ENCODE peak calls at places on chromosomes 13 and 19, in nine cellular contexts. One of them, this sample, is unnamed.

GRCh38 chr19:40592170-40592569 is 9.0 kb upstream of the LTBP4 start:
- DNase-seq in fibroblast of the aortic adventitia: peak; percentile 53
- DNase-seq in germinal center: peak; percentile 83
- DNase-seq in aorta: no peak
- DNase-seq in T follicular helper cell: no peak
- DNase-seq in T1000: no peak
- DNase-seq in SK-MEL-5: peak; percentile 95
- DNase-seq in activated B cell treated with CpG ODN at 0.5 μM for 24 hours: no peak
- DNase-seq in amniotic epithelial cell: peak; percentile 88
- DNase-seq in this sample: no peak

GRCh38 chr13:80881495-80882482 is 540.9 kb upstream of the SPRY2 start:
- DNase-seq in activated B cell treated with CpG ODN at 0.5 μM for 24 hours: no peak
- DNase-seq in T1000: no peak
- DNase-seq in aorta: no peak
- DNase-seq in germinal center: no peak
- DNase-seq in amniotic epithelial cell: peak; percentile 80
- DNase-seq in T follicular helper cell: no peak
- DNase-seq in fibroblast of the aortic adventitia: peak; percentile 41
- DNase-seq in SK-MEL-5: no peak
- DNase-seq in this sample: no peak

GRCh38 chr19:29015569-29015968 is 197.4 kb downstream of the UQCRFS1 start:
- DNase-seq in fibroblast of the aortic adventitia: no peak
- DNase-seq in germinal center: no peak
- DNase-seq in T1000: no peak
- DNase-seq in activated B cell treated with CpG ODN at 0.5 μM for 24 hours: no peak
- DNase-seq in SK-MEL-5: no peak
- DNase-seq in amniotic epithelial cell: no peak
- DNase-seq in aorta: no peak
- DNase-seq in T follicular helper cell: no peak
- DNase-seq in this sample: no peak

GRCh38 chr19:57465680-57466381 is 8.9 kb upstream of the VN1R1 start:
- DNase-seq in aorta: no peak
- DNase-seq in T follicular helper cell: peak; percentile 6
- DNase-seq in fibroblast of the aortic adventitia: peak; percentile 30
- DNase-seq in SK-MEL-5: peak; percentile 74
- DNase-seq in T1000: no peak
- DNase-seq in amniotic epithelial cell: peak; percentile 15
- DNase-seq in activated B cell treated with CpG ODN at 0.5 μM for 24 hours: no peak
- DNase-seq in germinal center: peak; percentile 39
- DNase-seq in this sample: no peak

GRCh38 chr19:1001538-1002166 is 1.4 kb downstream of the GRIN3B start:
- DNase-seq in T1000: peak; percentile 51
- DNase-seq in SK-MEL-5: peak; percentile 38
- DNase-seq in germinal center: peak; percentile 74
- DNase-seq in T follicular helper cell: peak; percentile 53
- DNase-seq in amniotic epithelial cell: no peak
- DNase-seq in aorta: no peak
- DNase-seq in fibroblast of the aortic adventitia: no peak
- DNase-seq in activated B cell treated with CpG ODN at 0.5 μM for 24 hours: peak; percentile 75
- DNase-seq in this sample: peak; percentile 95

GRCh38 chr13:110756268-110756667 is 42.8 kb downstream of the ING1 start:
- DNase-seq in activated B cell treated with CpG ODN at 0.5 μM for 24 hours: no peak
- DNase-seq in germinal center: no peak
- DNase-seq in T follicular helper cell: no peak
- DNase-seq in fibroblast of the aortic adventitia: peak; percentile 91
- DNase-seq in amniotic epithelial cell: peak; percentile 99
- DNase-seq in SK-MEL-5: no peak
- DNase-seq in aorta: no peak
- DNase-seq in T1000: no peak
- DNase-seq in this sample: no peak

GRCh38 chr19:2235396-2236284 is 489 bp downstream of the PLEKHJ1 start:
- DNase-seq in germinal center: no peak
- DNase-seq in T follicular helper cell: no peak
- DNase-seq in SK-MEL-5: no peak
- DNase-seq in aorta: no peak
- DNase-seq in amniotic epithelial cell: no peak
- DNase-seq in T1000: no peak
- DNase-seq in activated B cell treated with CpG ODN at 0.5 μM for 24 hours: peak; percentile 52
- DNase-seq in fibroblast of the aortic adventitia: no peak
- DNase-seq in this sample: peak; percentile 74

GRCh38 chr19:15014579-15014978 is 34.7 kb upstream of the CASP14 start:
- DNase-seq in T follicular helper cell: no peak
- DNase-seq in amniotic epithelial cell: no peak
- DNase-seq in T1000: no peak
- DNase-seq in fibroblast of the aortic adventitia: no peak
- DNase-seq in activated B cell treated with CpG ODN at 0.5 μM for 24 hours: no peak
- DNase-seq in germinal center: no peak
- DNase-seq in SK-MEL-5: no peak
- DNase-seq in aorta: no peak
- DNase-seq in this sample: no peak

GRCh38 chr13:111318396-111318795 is 2.0 kb upstream of the TEX29 start:
- DNase-seq in T follicular helper cell: no peak
- DNase-seq in amniotic epithelial cell: no peak
- DNase-seq in T1000: no peak
- DNase-seq in activated B cell treated with CpG ODN at 0.5 μM for 24 hours: no peak
- DNase-seq in aorta: no peak
- DNase-seq in SK-MEL-5: no peak
- DNase-seq in fibroblast of the aortic adventitia: no peak
- DNase-seq in germinal center: no peak
- DNase-seq in this sample: no peak

GRCh38 chr19:4909172-4909896 is at the start of gene UHRF1:
- DNase-seq in amniotic epithelial cell: no peak
- DNase-seq in fibroblast of the aortic adventitia: no peak
- DNase-seq in germinal center: peak; percentile 48
- DNase-seq in activated B cell treated with CpG ODN at 0.5 μM for 24 hours: no peak
- DNase-seq in aorta: no peak
- DNase-seq in SK-MEL-5: peak; percentile 16
- DNase-seq in T1000: peak; percentile 36
- DNase-seq in T follicular helper cell: no peak
- DNase-seq in this sample: no peak

GRCh38 chr13:51786425-51787010 is 17.4 kb downstream of the DHRS12 start:
- DNase-seq in T1000: no peak
- DNase-seq in T follicular helper cell: no peak
- DNase-seq in fibroblast of the aortic adventitia: no peak
- DNase-seq in germinal center: no peak
- DNase-seq in aorta: no peak
- DNase-seq in activated B cell treated with CpG ODN at 0.5 μM for 24 hours: no peak
- DNase-seq in amniotic epithelial cell: peak; percentile 53
- DNase-seq in SK-MEL-5: no peak
- DNase-seq in this sample: no peak

GRCh38 chr19:48560095-48560530 is 8.1 kb downstream of the SULT2B1 start:
- DNase-seq in T follicular helper cell: no peak
- DNase-seq in activated B cell treated with CpG ODN at 0.5 μM for 24 hours: no peak
- DNase-seq in fibroblast of the aortic adventitia: no peak
- DNase-seq in T1000: no peak
- DNase-seq in amniotic epithelial cell: no peak
- DNase-seq in germinal center: no peak
- DNase-seq in SK-MEL-5: peak; percentile 39
- DNase-seq in aorta: no peak
- DNase-seq in this sample: no peak

GRCh38 chr13:99176309-99177276 is 24.1 kb upstream of the UBAC2 start:
- DNase-seq in SK-MEL-5: peak; percentile 74
- DNase-seq in fibroblast of the aortic adventitia: peak; percentile 58
- DNase-seq in aorta: peak; percentile 67
- DNase-seq in amniotic epithelial cell: peak; percentile 38
- DNase-seq in germinal center: peak; percentile 83
- DNase-seq in T1000: peak; percentile 10
- DNase-seq in T follicular helper cell: peak; percentile 67
- DNase-seq in activated B cell treated with CpG ODN at 0.5 μM for 24 hours: peak; percentile 64
- DNase-seq in this sample: no peak

GRCh38 chr19:30284209-30284608 is 88.0 kb upstream of the ZNF536 start:
- DNase-seq in T follicular helper cell: no peak
- DNase-seq in activated B cell treated with CpG ODN at 0.5 μM for 24 hours: no peak
- DNase-seq in aorta: no peak
- DNase-seq in germinal center: no peak
- DNase-seq in T1000: no peak
- DNase-seq in amniotic epithelial cell: no peak
- DNase-seq in SK-MEL-5: no peak
- DNase-seq in fibroblast of the aortic adventitia: no peak
- DNase-seq in this sample: no peak

GRCh38 chr13:97600438-97601080 is 166.6 kb downstream of the RAP2A start:
- DNase-seq in germinal center: no peak
- DNase-seq in fibroblast of the aortic adventitia: peak; percentile 42
- DNase-seq in aorta: no peak
- DNase-seq in SK-MEL-5: no peak
- DNase-seq in activated B cell treated with CpG ODN at 0.5 μM for 24 hours: no peak
- DNase-seq in T1000: no peak
- DNase-seq in amniotic epithelial cell: peak; percentile 94
- DNase-seq in T follicular helper cell: no peak
- DNase-seq in this sample: no peak

GRCh38 chr13:112055417-112056206 is 11.3 kb upstream of the SOX1 start:
- DNase-seq in T follicular helper cell: no peak
- DNase-seq in T1000: no peak
- DNase-seq in fibroblast of the aortic adventitia: no peak
- DNase-seq in germinal center: no peak
- DNase-seq in aorta: no peak
- DNase-seq in activated B cell treated with CpG ODN at 0.5 μM for 24 hours: no peak
- DNase-seq in SK-MEL-5: no peak
- DNase-seq in amniotic epithelial cell: no peak
- DNase-seq in this sample: no peak

GRCh38 chr13:25224151-25224550 is 52.1 kb upstream of the AMER2 start:
- DNase-seq in fibroblast of the aortic adventitia: no peak
- DNase-seq in amniotic epithelial cell: no peak
- DNase-seq in aorta: no peak
- DNase-seq in T1000: no peak
- DNase-seq in SK-MEL-5: no peak
- DNase-seq in germinal center: no peak
- DNase-seq in activated B cell treated with CpG ODN at 0.5 μM for 24 hours: no peak
- DNase-seq in T follicular helper cell: no peak
- DNase-seq in this sample: no peak

GRCh38 chr13:28338742-28339141 is 156.2 kb downstream of the FLT1 start:
- DNase-seq in activated B cell treated with CpG ODN at 0.5 μM for 24 hours: no peak
- DNase-seq in aorta: no peak
- DNase-seq in amniotic epithelial cell: no peak
- DNase-seq in T follicular helper cell: no peak
- DNase-seq in T1000: no peak
- DNase-seq in germinal center: no peak
- DNase-seq in fibroblast of the aortic adventitia: no peak
- DNase-seq in SK-MEL-5: no peak
- DNase-seq in this sample: no peak

GRCh38 chr13:73828811-73829210 is 305.4 kb downstream of the KLF12 start:
- DNase-seq in aorta: no peak
- DNase-seq in T1000: no peak
- DNase-seq in T follicular helper cell: no peak
- DNase-seq in amniotic epithelial cell: no peak
- DNase-seq in activated B cell treated with CpG ODN at 0.5 μM for 24 hours: no peak
- DNase-seq in germinal center: no peak
- DNase-seq in SK-MEL-5: peak; percentile 82
- DNase-seq in fibroblast of the aortic adventitia: no peak
- DNase-seq in this sample: no peak

GRCh38 chr19:19261350-19262189 is 11.5 kb downstream of the TM6SF2 start:
- DNase-seq in activated B cell treated with CpG ODN at 0.5 μM for 24 hours: peak; percentile 23
- DNase-seq in SK-MEL-5: no peak
- DNase-seq in germinal center: peak; percentile 47
- DNase-seq in amniotic epithelial cell: no peak
- DNase-seq in aorta: no peak
- DNase-seq in T follicular helper cell: no peak
- DNase-seq in T1000: no peak
- DNase-seq in fibroblast of the aortic adventitia: no peak
- DNase-seq in this sample: no peak

GRCh38 chr13:100230813-100231575 is 142.1 kb downstream of the PCCA start:
- DNase-seq in activated B cell treated with CpG ODN at 0.5 μM for 24 hours: no peak
- DNase-seq in aorta: no peak
- DNase-seq in SK-MEL-5: no peak
- DNase-seq in T follicular helper cell: no peak
- DNase-seq in amniotic epithelial cell: no peak
- DNase-seq in T1000: no peak
- DNase-seq in germinal center: no peak
- DNase-seq in fibroblast of the aortic adventitia: no peak
- DNase-seq in this sample: no peak

GRCh38 chr13:99308481-99309087 is 1.4 kb upstream of the GPR183 start:
- DNase-seq in T1000: no peak
- DNase-seq in T follicular helper cell: no peak
- DNase-seq in amniotic epithelial cell: peak; percentile 74
- DNase-seq in activated B cell treated with CpG ODN at 0.5 μM for 24 hours: no peak
- DNase-seq in aorta: no peak
- DNase-seq in fibroblast of the aortic adventitia: peak; percentile 48
- DNase-seq in SK-MEL-5: no peak
- DNase-seq in germinal center: no peak
- DNase-seq in this sample: no peak

GRCh38 chr19:44740351-44740824 is 8.1 kb upstream of the BCL3 start:
- DNase-seq in T follicular helper cell: no peak
- DNase-seq in T1000: no peak
- DNase-seq in aorta: no peak
- DNase-seq in activated B cell treated with CpG ODN at 0.5 μM for 24 hours: no peak
- DNase-seq in germinal center: no peak
- DNase-seq in amniotic epithelial cell: no peak
- DNase-seq in SK-MEL-5: no peak
- DNase-seq in fibroblast of the aortic adventitia: no peak
- DNase-seq in this sample: no peak

GRCh38 chr19:28746486-28746885 is 466.5 kb downstream of the UQCRFS1 start:
- DNase-seq in fibroblast of the aortic adventitia: no peak
- DNase-seq in amniotic epithelial cell: no peak
- DNase-seq in T1000: no peak
- DNase-seq in aorta: no peak
- DNase-seq in SK-MEL-5: no peak
- DNase-seq in T follicular helper cell: no peak
- DNase-seq in activated B cell treated with CpG ODN at 0.5 μM for 24 hours: no peak
- DNase-seq in germinal center: no peak
- DNase-seq in this sample: no peak

GRCh38 chr13:20482818-20483217 is 42.8 kb downstream of the CRYL1 start:
- DNase-seq in SK-MEL-5: no peak
- DNase-seq in amniotic epithelial cell: no peak
- DNase-seq in aorta: no peak
- DNase-seq in germinal center: no peak
- DNase-seq in T1000: no peak
- DNase-seq in activated B cell treated with CpG ODN at 0.5 μM for 24 hours: no peak
- DNase-seq in fibroblast of the aortic adventitia: no peak
- DNase-seq in T follicular helper cell: no peak
- DNase-seq in this sample: no peak

GRCh38 chr19:50912727-50913716 is 1.8 kb upstream of the KLK4 start:
- DNase-seq in germinal center: no peak
- DNase-seq in amniotic epithelial cell: no peak
- DNase-seq in T follicular helper cell: no peak
- DNase-seq in fibroblast of the aortic adventitia: no peak
- DNase-seq in SK-MEL-5: no peak
- DNase-seq in aorta: no peak
- DNase-seq in T1000: no peak
- DNase-seq in activated B cell treated with CpG ODN at 0.5 μM for 24 hours: no peak
- DNase-seq in this sample: no peak

GRCh38 chr13:43767351-43767901 is 19.3 kb downstream of the ENOX1 start:
- DNase-seq in T1000: no peak
- DNase-seq in T follicular helper cell: no peak
- DNase-seq in activated B cell treated with CpG ODN at 0.5 μM for 24 hours: no peak
- DNase-seq in aorta: no peak
- DNase-seq in fibroblast of the aortic adventitia: peak; percentile 45
- DNase-seq in SK-MEL-5: no peak
- DNase-seq in germinal center: no peak
- DNase-seq in amniotic epithelial cell: no peak
- DNase-seq in this sample: no peak

GRCh38 chr13:26518433-26519084 is 38.9 kb upstream of the WASF3 start:
- DNase-seq in aorta: no peak
- DNase-seq in germinal center: no peak
- DNase-seq in T1000: no peak
- DNase-seq in activated B cell treated with CpG ODN at 0.5 μM for 24 hours: no peak
- DNase-seq in amniotic epithelial cell: no peak
- DNase-seq in T follicular helper cell: no peak
- DNase-seq in SK-MEL-5: no peak
- DNase-seq in fibroblast of the aortic adventitia: no peak
- DNase-seq in this sample: no peak

GRCh38 chr19:31436121-31436776 is 87.0 kb upstream of the TSHZ3 start:
- DNase-seq in activated B cell treated with CpG ODN at 0.5 μM for 24 hours: no peak
- DNase-seq in amniotic epithelial cell: peak; percentile 27
- DNase-seq in T follicular helper cell: no peak
- DNase-seq in SK-MEL-5: no peak
- DNase-seq in T1000: peak; percentile 62
- DNase-seq in germinal center: no peak
- DNase-seq in fibroblast of the aortic adventitia: peak; percentile 64
- DNase-seq in aorta: no peak
- DNase-seq in this sample: no peak

GRCh38 chr19:19459099-19459498 is 53.6 kb downstream of the GATAD2A start:
- DNase-seq in fibroblast of the aortic adventitia: peak; percentile 75
- DNase-seq in aorta: no peak
- DNase-seq in amniotic epithelial cell: peak; percentile 59
- DNase-seq in T1000: no peak
- DNase-seq in SK-MEL-5: no peak
- DNase-seq in germinal center: no peak
- DNase-seq in T follicular helper cell: no peak
- DNase-seq in activated B cell treated with CpG ODN at 0.5 μM for 24 hours: no peak
- DNase-seq in this sample: no peak

GRCh38 chr13:32545083-32545482 is 6.5 kb upstream of the N4BP2L2 start:
- DNase-seq in T1000: no peak
- DNase-seq in T follicular helper cell: no peak
- DNase-seq in aorta: no peak
- DNase-seq in fibroblast of the aortic adventitia: no peak
- DNase-seq in activated B cell treated with CpG ODN at 0.5 μM for 24 hours: no peak
- DNase-seq in amniotic epithelial cell: no peak
- DNase-seq in germinal center: peak; percentile 36
- DNase-seq in SK-MEL-5: no peak
- DNase-seq in this sample: no peak

This sample was measured in upper lobe of left lung.